ENCODE peak calls at places on chromosome 1, in six cellular contexts. G is esophagus squamous epithelium; O is small intestine; D is CD4-positive, alpha-beta memory T cell; V is GM23248; E is ovary. Z is an unnamed sample.
A peak's percentile ranks its signal among the peaks of the same experiment; 100 is the strongest.

GRCh38 chr1:50180367-50180766 is 71.6 kb downstream of the ELAVL4 start:
- DNase-seq in G (no peak), O (no peak), D (no peak), V (no peak), E (no peak), Z (no peak)

GRCh38 chr1:227234998-227235405 is 83.3 kb downstream of the CDC42BPA start:
- DNase-seq in G (no peak), O (peak; percentile 64), D (no peak), V (peak; percentile 65), E (no peak), Z (peak; percentile 79)

GRCh38 chr1:219304227-219305226 is 130.8 kb downstream of the LYPLAL1 start:
- DNase-seq in G (no peak), O (no peak), D (no peak), V (peak; percentile 81), E (no peak), Z (no peak)

GRCh38 chr1:24386931-24387330 is 26.7 kb downstream of the STPG1 start:
- DNase-seq in G (no peak), O (no peak), D (no peak), V (no peak), E (no peak), Z (no peak)

GRCh38 chr1:106889504-106890027 is 166.9 kb upstream of the PRMT6 start:
- DNase-seq in G (no peak), O (no peak), D (no peak), V (no peak), E (no peak), Z (no peak)

GRCh38 chr1:2978691-2979190 is 42.5 kb upstream of the ACTRT2 start:
- DNase-seq in G (no peak), O (no peak), D (no peak), V (no peak), E (no peak), Z (no peak)

GRCh38 chr1:153360190-153360589 is 2.5 kb downstream of the S100A9 start:
- DNase-seq in G (no peak), O (no peak), D (no peak), V (no peak), E (no peak), Z (no peak)

GRCh38 chr1:80799457-80799856 is 1001.3 kb upstream of the ADGRL2 start:
- DNase-seq in G (no peak), O (no peak), D (no peak), V (no peak), E (no peak), Z (peak; percentile 16)

GRCh38 chr1:108590947-108591346 is 31.0 kb downstream of the EEIG2 start:
- DNase-seq in G (no peak), O (peak; percentile 36), D (peak; percentile 72), V (peak; percentile 99), E (no peak), Z (no peak)

GRCh38 chr1:208081972-208082371 is 162.2 kb downstream of the PLXNA2 start:
- DNase-seq in G (no peak), O (no peak), D (no peak), V (no peak), E (peak; percentile 66), Z (no peak)

GRCh38 chr1:24782689-24783088 is 37.4 kb downstream of the CLIC4 start:
- DNase-seq in G (no peak), O (no peak), D (no peak), V (no peak), E (no peak), Z (no peak)

GRCh38 chr1:153627797-153628626 is at the start of gene S100A1:
- DNase-seq in G (no peak), O (no peak), D (no peak), V (no peak), E (peak; percentile 66), Z (no peak)

GRCh38 chr1:207884276-207885029 is 26.5 kb downstream of the CD34 start:
- DNase-seq in G (no peak), O (no peak), D (no peak), V (no peak), E (no peak), Z (no peak)

GRCh38 chr1:93815738-93816110 is 63.3 kb downstream of the DNTTIP2 start:
- DNase-seq in G (no peak), O (no peak), D (no peak), V (no peak), E (no peak), Z (no peak)

GRCh38 chr1:93818570-93818959 is 60.4 kb downstream of the DNTTIP2 start:
- DNase-seq in G (no peak), O (no peak), D (no peak), V (no peak), E (no peak), Z (no peak)

GRCh38 chr1:93816970-93817738 is 61.9 kb downstream of the DNTTIP2 start:
- DNase-seq in G (no peak), O (no peak), D (no peak), V (peak; percentile 40), E (no peak), Z (no peak)

GRCh38 chr1:93820554-93821411 is 58.2 kb downstream of the DNTTIP2 start:
- DNase-seq in G (no peak), O (no peak), D (no peak), V (no peak), E (no peak), Z (no peak)

GRCh38 chr1:93817819-93818569 is 61.0 kb downstream of the DNTTIP2 start:
- DNase-seq in G (no peak), O (no peak), D (peak; percentile 21), V (no peak), E (no peak), Z (no peak)
- H3K4me1 ChIP-seq in G (no peaks in the 10 kb centered on the region), O (no peaks in the 10 kb centered on the region), D (peaks cover 20% of the 10 kb centered on the region), V (peaks cover 39% of the 10 kb centered on the region), E (peaks cover 2% of the 10 kb centered on the region), Z (peaks cover 6% of the 10 kb centered on the region)

DNA sequence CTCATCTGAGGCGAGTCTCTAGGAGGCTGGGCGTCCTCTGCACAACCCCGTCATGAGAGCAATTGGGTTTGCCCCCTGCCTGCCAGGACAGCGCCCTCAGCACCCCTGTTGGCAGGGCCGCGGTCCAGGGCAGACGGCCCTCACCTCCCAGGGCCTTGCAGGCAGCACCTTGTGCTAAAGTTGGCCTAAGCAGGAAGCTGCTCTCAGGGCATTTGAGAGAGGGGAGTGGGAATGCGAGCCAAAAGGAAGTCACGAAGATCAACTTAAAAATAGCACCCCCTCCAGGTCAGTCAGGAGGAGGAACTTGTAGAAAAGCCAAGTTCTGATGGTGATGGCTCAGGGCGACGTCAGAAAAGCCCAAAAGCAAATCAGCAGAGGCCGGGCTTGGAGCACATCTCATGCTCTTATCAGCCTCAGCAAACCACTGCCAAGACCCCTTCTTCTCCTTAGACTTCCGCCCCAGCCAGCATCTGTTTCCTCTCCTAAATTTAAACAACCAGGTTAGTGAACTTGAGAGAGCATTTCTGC is 12.6 kb upstream of the ADORA3 start:
- DNase-seq in G (no peak), O (peak; percentile 24), D (peak; percentile 28), V (peak; percentile 74), E (peak; percentile 69), Z (peak; percentile 89)
- H3K27ac ChIP-seq in G (peak overlapping the region; percentile 85), O (no peak overlapping the region), D (no peak overlapping the region), V (no peak overlapping the region), E (peak overlapping the region; percentile 53), Z (no peak overlapping the region)

DNA sequence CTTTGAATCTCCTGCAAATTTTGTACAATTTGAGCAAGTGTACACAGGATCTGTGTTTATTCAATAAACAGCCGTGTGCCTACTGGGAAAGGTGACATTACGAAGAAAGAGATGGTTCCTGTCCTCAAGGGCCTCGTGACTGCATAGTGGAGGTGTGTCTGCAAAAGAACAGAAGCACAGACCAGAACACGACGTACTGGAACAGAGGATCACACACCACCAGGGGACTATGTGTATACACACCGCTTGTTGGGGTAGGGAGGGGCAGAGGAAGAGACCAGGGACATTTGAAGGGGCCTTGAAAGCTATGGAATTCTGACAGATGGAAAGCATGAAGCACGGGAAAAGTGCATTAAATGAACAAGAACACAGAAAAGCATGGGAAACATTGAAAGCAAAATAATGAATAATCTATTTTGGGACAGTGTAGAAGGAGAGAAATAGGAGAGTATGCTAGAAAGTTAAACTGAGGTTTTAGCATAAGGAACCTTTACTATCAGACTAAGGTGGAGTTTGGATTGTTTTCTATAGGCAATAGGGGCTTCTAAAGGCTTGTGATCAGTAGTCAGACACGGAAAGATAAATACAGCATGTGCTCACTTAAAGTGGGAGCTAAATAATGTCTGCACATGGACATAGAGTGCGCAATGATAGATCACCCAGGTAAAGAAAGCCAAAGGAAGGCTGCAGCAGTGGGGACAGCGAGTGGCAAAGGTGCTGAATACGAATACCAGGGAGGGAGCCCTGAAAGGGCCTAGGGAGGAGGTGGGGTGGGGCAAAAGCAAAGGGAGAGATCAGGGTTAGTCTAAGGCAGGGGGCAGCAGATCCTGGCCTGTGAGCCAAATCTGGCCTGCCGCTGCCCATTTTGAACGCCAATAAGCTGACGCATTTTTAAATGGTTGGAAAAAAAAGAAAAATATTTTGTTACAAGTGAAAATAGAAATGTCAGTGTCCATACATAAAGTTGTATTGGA is 11.0 kb downstream of the JAK1 start:
- DNase-seq in G (no peak), O (peak; percentile 19), D (no peak), V (no peak), E (no peak), Z (no peak)
- H3K4me1 ChIP-seq in G (peaks cover 20% of the 10 kb centered on the region), O (peaks cover 29% of the 10 kb centered on the region), D (peaks cover 96% of the 10 kb centered on the region), V (peaks cover 15% of the 10 kb centered on the region), E (peaks cover 9% of the 10 kb centered on the region), Z (no peaks in the 10 kb centered on the region)

DNA sequence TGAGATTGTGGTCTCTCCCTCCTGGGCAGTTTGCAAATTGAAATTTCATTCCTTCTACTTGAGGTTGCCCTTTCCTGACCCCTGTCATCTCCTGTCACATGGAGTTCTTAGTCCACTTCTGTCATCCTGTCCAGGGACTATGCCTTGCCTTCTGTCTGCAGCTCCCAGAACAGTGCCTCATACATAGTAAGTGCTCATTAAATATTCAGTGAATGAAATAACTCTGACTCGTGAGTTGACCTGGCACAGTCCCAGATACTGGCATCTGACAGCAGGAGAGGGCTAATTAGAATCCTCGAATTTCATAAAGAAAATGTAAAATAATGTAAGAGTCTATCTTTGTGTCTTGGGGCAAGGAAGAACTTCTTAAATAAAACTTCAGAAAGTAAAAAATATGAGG is 50.8 kb downstream of the CNIH3 start:
- DNase-seq in G (no peak), O (no peak), D (no peak), V (peak; percentile 15), E (no peak), Z (no peak)
- H3K27ac ChIP-seq in G (no peak overlapping the region), O (no peak overlapping the region), D (no peak overlapping the region), V (no peak overlapping the region), E (no peak overlapping the region), Z (no peak overlapping the region)

GRCh38 chr1:204873176-204873575 is 2.5 kb downstream of the NFASC start:
- DNase-seq in G (no peak), O (no peak), D (no peak), V (no peak), E (no peak), Z (no peak)

GRCh38 chr1:204872262-204872881 is 1.7 kb downstream of the NFASC start:
- DNase-seq in G (no peak), O (no peak), D (no peak), V (peak; percentile 76), E (no peak), Z (no peak)

GRCh38 chr1:204870165-204870912 is at the start of gene NFASC:
- DNase-seq in G (no peak), O (no peak), D (no peak), V (no peak), E (no peak), Z (no peak)

GRCh38 chr1:204873714-204874113 is 3.1 kb downstream of the NFASC start:
- DNase-seq in G (no peak), O (no peak), D (no peak), V (no peak), E (no peak), Z (no peak)

GRCh38 chr1:204871405-204872037 is 859 bp downstream of the NFASC start:
- DNase-seq in G (no peak), O (no peak), D (no peak), V (no peak), E (no peak), Z (no peak)
- H3K4me1 ChIP-seq in G (no peaks in the 10 kb centered on the region), O (no peaks in the 10 kb centered on the region), D (no peaks in the 10 kb centered on the region), V (peaks cover 24% of the 10 kb centered on the region), E (peaks cover 37% of the 10 kb centered on the region), Z (no peaks in the 10 kb centered on the region)

GRCh38 chr1:201896951-201897391 is 8.3 kb downstream of the SHISA4 start:
- DNase-seq in G (no peak), O (no peak), D (no peak), V (peak; percentile 91), E (peak; percentile 52), Z (no peak)
- H3K27ac ChIP-seq in G (peak overlapping the region; percentile 77), O (no peak overlapping the region), D (no peak overlapping the region), V (no peak overlapping the region), E (peak overlapping the region; percentile 73), Z (peak overlapping the region; percentile 1)